ENCODE peak calls at places on chromosomes 7 and 10, in ten cellular contexts. P is upper lobe of left lung, D is GM12891, V is uterus, B is heart left ventricle, M is esophagus muscularis mucosa, G is H54, C is transverse colon, E is adrenal gland, L is lower leg skin. H is an unnamed sample.

GRCh38 chr10:13528138-13528874 is 508 bp downstream of the BEND7 start:
- DNase-seq in L (no peak), B (peak; percentile 31), V (no peak), D (peak; percentile 34), G (peak; percentile 24), E (peak; percentile 27), C (peak; percentile 43), P (peak; percentile 87), M (no peak), H (peak; percentile 26)

GRCh38 chr7:155741061-155741460 is 71.2 kb downstream of the SHH start:
- DNase-seq in D (no peak), P (no peak), G (no peak), V (no peak), M (no peak), B (no peak), E (no peak), C (no peak), L (no peak), H (no peak)

GRCh38 chr10:131849591-131850489 is 51.0 kb upstream of the PPP2R2D start:
- DNase-seq in V (no peak), G (no peak), C (no peak), L (no peak), D (no peak), B (peak; percentile 12), E (no peak), M (no peak), P (peak; percentile 67), H (no peak)

GRCh38 chr10:122487231-122487765 is 25.9 kb downstream of the HTRA1 start:
- DNase-seq in B (no peak), V (no peak), E (no peak), M (no peak), C (peak; percentile 51), G (no peak), D (no peak), L (no peak), P (no peak), H (no peak)

GRCh38 chr7:111855842-111856227 is 293.5 kb upstream of the IMMP2L start:
- DNase-seq in C (no peak), G (no peak), P (no peak), V (no peak), M (peak; percentile 50), E (no peak), L (no peak), D (no peak), B (no peak), H (no peak)

GRCh38 chr7:144407266-144407931 is 3.9 kb upstream of the NOBOX start:
- DNase-seq in M (no peak), E (no peak), V (no peak), C (no peak), B (no peak), D (no peak), G (no peak), P (no peak), L (no peak), H (no peak)

GRCh38 chr7:35424869-35425495 is 171.1 kb upstream of the TBX20 start:
- DNase-seq in V (no peak), L (no peak), M (no peak), P (no peak), B (peak; percentile 55), E (peak; percentile 66), G (peak; percentile 82), D (peak; percentile 42), C (peak; percentile 46), H (peak; percentile 37)

GRCh38 chr7:37488163-37488759 is 39.6 kb upstream of the ELMO1 start:
- DNase-seq in V (no peak), P (no peak), M (no peak), C (no peak), D (no peak), E (no peak), L (no peak), G (no peak), B (no peak), H (no peak)

GRCh38 chr10:13485623-13486022 is 43.2 kb downstream of the BEND7 start:
- DNase-seq in D (no peak), B (no peak), L (no peak), E (no peak), V (no peak), P (no peak), C (no peak), G (no peak), M (no peak), H (no peak)

GRCh38 chr7:158302274-158303070 is 285.2 kb downstream of the PTPRN2 start:
- DNase-seq in M (no peak), C (no peak), B (no peak), E (no peak), D (no peak), G (no peak), L (no peak), V (no peak), P (no peak), H (no peak)

GRCh38 chr10:92517034-92517655 is 56.7 kb downstream of the IDE start:
- DNase-seq in V (peak; percentile 72), B (peak; percentile 69), E (peak; percentile 80), P (no peak), L (peak; percentile 62), C (peak; percentile 64), D (peak; percentile 33), M (no peak), G (peak; percentile 36), H (peak; percentile 15)

GRCh38 chr7:38303866-38304265 is 30.4 kb upstream of the TARP start:
- DNase-seq in L (no peak), B (no peak), G (no peak), M (no peak), C (no peak), E (no peak), D (no peak), V (no peak), P (no peak), H (no peak)

GRCh38 chr10:17873946-17874345 is 64.8 kb downstream of the MRC1 start:
- DNase-seq in G (no peak), B (no peak), D (no peak), C (no peak), E (no peak), L (no peak), M (no peak), P (no peak), V (no peak), H (no peak)

GRCh38 chr7:17745588-17745987 is 194.7 kb downstream of the SNX13 start:
- DNase-seq in E (no peak), M (no peak), C (no peak), P (no peak), G (no peak), V (no peak), B (no peak), D (no peak), L (no peak), H (no peak)

GRCh38 chr7:1855396-1856160 is 185.5 kb downstream of the ELFN1 start:
- DNase-seq in V (no peak), G (no peak), E (no peak), C (peak; percentile 3), P (peak; percentile 54), D (no peak), B (no peak), M (no peak), L (no peak), H (no peak)

GRCh38 chr7:1854521-1855395 is 184.7 kb downstream of the ELFN1 start:
- DNase-seq in V (no peak), G (no peak), C (peak; percentile 5), P (peak; percentile 72), D (no peak), M (no peak), L (no peak), B (no peak), E (no peak), H (no peak)

GRCh38 chr7:1857487-1858425 is 187.7 kb downstream of the ELFN1 start:
- DNase-seq in L (no peak), P (peak; percentile 70), V (no peak), C (no peak), G (no peak), D (no peak), E (no peak), B (no peak), M (no peak), H (no peak)

GRCh38 chr7:1856966-1857441 is 186.9 kb downstream of the ELFN1 start:
- DNase-seq in B (no peak), C (no peak), L (no peak), G (no peak), P (peak; percentile 66), E (no peak), D (no peak), M (no peak), V (no peak), H (no peak)

GRCh38 chr7:1856161-1856965 is 186.3 kb downstream of the ELFN1 start:
- DNase-seq in P (peak; percentile 72), M (no peak), V (no peak), B (no peak), D (no peak), C (no peak), E (no peak), G (no peak), L (no peak), H (no peak)
- TF ChIP-seq POLR2A in P (no peak), M (no peak), V (no peak), B (no peak), D (no peak), C (no peak), E (no peak), G (no peak), L (no peak), H (no peak)

DNA sequence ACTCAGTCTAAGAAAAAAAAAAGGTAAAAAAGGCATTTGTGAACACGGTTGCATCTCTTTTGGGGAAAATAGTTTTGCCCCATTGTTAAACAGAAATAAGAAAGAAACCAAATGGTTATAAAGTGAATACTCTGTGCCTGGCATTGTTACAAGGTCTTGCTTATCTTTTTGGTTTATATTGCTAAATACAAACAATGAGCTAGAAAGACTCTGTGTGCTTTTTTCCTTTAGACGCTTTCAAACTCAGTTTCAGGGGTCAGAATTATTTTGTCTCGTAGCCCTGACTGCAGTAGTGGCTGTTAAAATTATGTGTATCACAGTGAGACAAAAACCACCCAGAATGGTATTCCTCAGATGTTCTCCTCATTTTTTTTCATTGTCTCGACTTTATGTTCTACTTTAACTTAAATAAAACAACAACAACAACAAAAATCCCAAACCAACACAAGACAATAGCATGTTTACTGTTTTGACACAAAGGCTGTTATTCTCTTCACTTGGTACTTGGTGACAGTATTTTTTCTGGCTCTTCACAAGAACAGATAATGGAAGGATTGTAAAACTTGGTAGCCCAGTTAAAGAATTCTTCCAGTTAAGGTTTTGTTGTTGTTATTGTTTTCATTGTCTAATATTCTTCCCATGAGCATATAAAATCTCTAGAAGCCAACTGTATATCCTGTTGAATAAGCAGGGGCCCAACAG is 190.1 kb downstream of the PLXDC2 start:
- DNase-seq in E (no peak), D (no peak), P (no peak), B (no peak), C (no peak), L (no peak), V (no peak), M (no peak), G (no peak), H (no peak)
- TF ChIP-seq POLR2A in E (no peak), D (no peak), P (no peak), B (no peak), C (no peak), L (no peak), V (no peak), M (no peak), G (no peak), H (no peak)

GRCh38 chr7:66099551-66100407 is 14.9 kb upstream of the CRCP start:
- DNase-seq in D (no peak), B (peak; percentile 58), E (peak; percentile 80), C (peak; percentile 87), G (no peak), M (peak; percentile 92), L (peak; percentile 81), P (no peak), V (peak; percentile 87), H (no peak)
- TF ChIP-seq POLR2A in D (no peak), B (no peak), E (peak; percentile 63), C (peak; percentile 86), G (peak; percentile 26), M (no peak), L (no peak), P (no peak), V (peak; percentile 54), H (no peak)

GRCh38 chr7:131194070-131194865 is 133.4 kb upstream of the MKLN1 start:
- DNase-seq in B (no peak), D (no peak), V (no peak), E (no peak), C (no peak), M (no peak), G (no peak), L (no peak), P (no peak), H (no peak)
- TF ChIP-seq POLR2A in B (no peak), D (no peak), V (no peak), E (no peak), C (no peak), M (no peak), G (no peak), L (no peak), P (no peak), H (no peak)